ENCODE peak calls at places on chromosomes 16 and 17, in ten cellular contexts. A is PC-3, W is heart right ventricle, T is HFF-Myc, Z is gastrocnemius medialis, P is fibroblast of mammary gland, M is testis, C is ascending aorta, G is prostate gland, V is BJ. U is an unnamed sample.

GRCh38 chr16:68378436-68379415 is 67.9 kb downstream of the PRMT7 start:
- DNase-seq in A (no peak), M (no peak), C (no peak), V (no peak), Z (no peak), P (no peak), W (no peak), T (no peak), G (no peak), U (no peak)

GRCh38 chr16:85138825-85139627 is 26.8 kb upstream of the CIBAR2 start:
- DNase-seq in G (no peak), C (no peak), W (no peak), P (no peak), Z (no peak), T (no peak), A (no peak), V (no peak), M (no peak), U (no peak)

GRCh38 chr17:57946798-57947358 is 8.3 kb downstream of the CUEDC1 start:
- DNase-seq in A (peak; percentile 75), V (no peak), M (peak; percentile 24), Z (peak; percentile 70), P (peak; percentile 80), G (peak; percentile 52), T (no peak), C (no peak), W (peak; percentile 32), U (no peak)

GRCh38 chr17:80453126-80453979 is 23.1 kb downstream of the NPTX1 start:
- DNase-seq in A (peak; percentile 17), M (no peak), W (no peak), Z (no peak), C (no peak), T (no peak), G (no peak), V (no peak), P (peak; percentile 13), U (no peak)

GRCh38 chr17:35578195-35578928 is at the start of gene PEX12:
- DNase-seq in V (peak; percentile 53), G (peak; percentile 88), T (peak; percentile 82), M (peak; percentile 98), C (peak; percentile 67), Z (peak; percentile 91), W (peak; percentile 84), P (peak; percentile 85), A (peak; percentile 84), U (peak; percentile 66)

GRCh38 chr17:43533699-43534098 is 12.4 kb downstream of the ETV4 start:
- DNase-seq in M (no peak), V (no peak), T (no peak), P (no peak), A (no peak), W (no peak), Z (no peak), C (no peak), G (no peak), U (no peak)

GRCh38 chr16:73010150-73010676 is 37.7 kb downstream of the ZFHX3 start:
- DNase-seq in P (no peak), W (no peak), Z (no peak), G (no peak), T (no peak), V (no peak), M (no peak), C (no peak), A (peak; percentile 22), U (no peak)

GRCh38 chr16:4136229-4136813 is 20.1 kb upstream of the ADCY9 start:
- DNase-seq in P (no peak), A (peak; percentile 71), T (no peak), V (no peak), M (no peak), G (peak; percentile 65), C (no peak), Z (no peak), W (no peak), U (no peak)

GRCh38 chr16:10386517-10387377 is 886 bp downstream of the ATF7IP2 start:
- DNase-seq in G (no peak), W (no peak), C (no peak), V (no peak), T (no peak), M (no peak), P (peak; percentile 24), A (peak; percentile 25), Z (no peak), U (no peak)

GRCh38 chr17:80718428-80718827 is 173.8 kb downstream of the RPTOR start:
- DNase-seq in Z (no peak), P (no peak), M (no peak), G (no peak), V (no peak), A (no peak), T (no peak), C (no peak), W (no peak), U (no peak)

GRCh38 chr17:78133971-78134898 is 3.7 kb downstream of the TMC8 start:
- DNase-seq in W (no peak), V (no peak), M (no peak), C (no peak), A (peak; percentile 73), Z (no peak), P (peak; percentile 25), T (no peak), G (peak; percentile 54), U (no peak)

GRCh38 chr17:48596735-48597491 is 3.3 kb upstream of the HOXB5 start:
- DNase-seq in Z (no peak), V (no peak), C (no peak), P (peak; percentile 72), W (no peak), M (no peak), A (no peak), G (no peak), T (no peak), U (no peak)

GRCh38 chr17:71251936-71252335 is 868.9 kb upstream of the SOX9 start:
- DNase-seq in T (no peak), P (peak; percentile 49), W (no peak), M (no peak), C (no peak), V (no peak), Z (no peak), A (no peak), G (no peak), U (no peak)

GRCh38 chr17:20068445-20068844 is 59.3 kb downstream of the SPECC1 start:
- DNase-seq in T (no peak), P (no peak), C (no peak), W (no peak), Z (no peak), V (no peak), G (no peak), M (no peak), A (no peak), U (no peak)

GRCh38 chr17:77446959-77447634 is 306.3 kb downstream of the SEC14L1 start:
- DNase-seq in Z (no peak), M (no peak), W (no peak), G (no peak), P (peak; percentile 53), A (no peak), C (no peak), V (no peak), T (no peak), U (no peak)

GRCh38 chr16:2811703-2812471 is 5.2 kb upstream of the PRSS21 start:
- DNase-seq in P (no peak), G (no peak), M (no peak), W (no peak), C (no peak), Z (no peak), V (no peak), A (no peak), T (no peak), U (no peak)

GRCh38 chr17:75271233-75271954 is 363 bp upstream of the MIF4GD start:
- DNase-seq in W (peak; percentile 83), M (peak; percentile 84), T (no peak), C (no peak), Z (peak; percentile 72), V (no peak), P (no peak), A (peak; percentile 90), G (peak; percentile 71), U (no peak)

GRCh38 chr17:28718317-28718672 is 627 bp upstream of the RAB34 start:
- DNase-seq in P (no peak), V (no peak), C (no peak), Z (no peak), G (no peak), M (no peak), W (no peak), T (no peak), A (no peak), U (no peak)
- H3K4me3 ChIP-seq in P (peak overlapping the region; percentile 68), V (peak overlapping the region; percentile 55), C (peak overlapping the region; percentile 82), Z (peak overlapping the region; percentile 57), G (peak overlapping the region; percentile 43), M (peak overlapping the region; percentile 67), W (peak overlapping the region; percentile 78), T (peak overlapping the region; percentile 99), A (peak overlapping the region; percentile 93), U (no peak overlapping the region)

GRCh38 chr17:17666111-17666714 is 15.0 kb upstream of the RAI1 start:
- DNase-seq in Z (no peak), T (no peak), C (no peak), M (no peak), V (peak; percentile 38), P (peak; percentile 78), A (peak; percentile 77), W (no peak), G (no peak), U (no peak)
- TF ChIP-seq CTCF in Z (no peak), T (no peak), C (no peak), M (no peak), V (no peak), P (no peak), A (peak; percentile 22), W (no peak), G (no peak), U (no peak)

GRCh38 chr17:31677681-31678080 is 181.4 kb downstream of the COPRS start:
- DNase-seq in W (no peak), C (no peak), G (no peak), A (no peak), Z (no peak), T (no peak), V (no peak), P (no peak), M (no peak), U (no peak)
- H3K4me3 ChIP-seq in W (no peak overlapping the region), C (no peak overlapping the region), G (no peak overlapping the region), A (no peak overlapping the region), Z (no peak overlapping the region), T (no peak overlapping the region), V (no peak overlapping the region), P (no peak overlapping the region), M (no peak overlapping the region), U (no peak overlapping the region)

DNA sequence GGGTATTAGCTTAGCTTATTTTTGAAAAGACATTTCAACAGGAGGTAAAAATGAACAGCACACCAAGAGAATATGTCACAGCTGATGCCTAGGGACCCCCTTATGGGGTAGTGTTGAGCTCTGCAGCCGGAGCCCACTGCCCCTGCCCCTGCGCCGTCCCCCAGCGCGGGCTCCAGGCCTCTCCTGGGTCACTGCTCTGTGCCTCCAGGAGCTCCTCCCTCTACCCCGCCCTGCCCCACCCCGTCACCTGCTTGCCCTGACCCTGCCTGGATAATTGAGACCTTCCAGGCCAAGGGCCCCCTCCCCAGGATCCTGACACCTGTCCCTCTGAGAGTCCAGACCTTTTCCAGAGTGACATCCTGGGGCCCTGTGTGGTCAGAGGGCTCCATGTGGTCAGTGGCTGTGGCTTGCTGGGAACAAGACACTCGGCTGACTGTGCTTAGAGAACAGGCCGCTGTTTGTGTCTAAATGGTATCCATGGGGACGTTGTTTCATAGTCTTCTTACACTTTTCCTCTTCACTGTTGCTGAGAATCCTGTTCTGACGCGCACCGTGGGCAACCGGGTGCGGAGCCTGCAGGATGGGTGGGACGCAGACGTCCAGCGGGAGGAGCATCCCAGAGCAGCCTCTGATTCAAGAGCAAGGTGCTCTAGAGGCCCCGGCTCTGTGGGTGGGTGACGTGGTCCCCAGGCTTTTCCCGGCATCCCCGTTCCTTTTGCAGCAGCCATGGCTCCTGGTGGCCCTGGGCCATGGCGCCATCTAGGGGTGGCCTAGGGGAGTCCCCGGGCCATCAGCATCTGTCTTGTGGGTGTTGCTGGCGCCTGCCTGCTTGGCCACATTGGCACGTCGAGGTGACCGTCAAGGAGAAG is 20.0 kb upstream of the WFIKKN1 start:
- DNase-seq in Z (peak; percentile 65), W (no peak), M (peak; percentile 50), C (no peak), V (no peak), T (no peak), A (no peak), P (peak; percentile 63), G (no peak), U (no peak)
- TF ChIP-seq CTCF in Z (peak; percentile 80), W (peak; percentile 74), M (peak; percentile 43), C (peak; percentile 48), V (peak; percentile 54), T (peak; percentile 43), A (peak; percentile 57), P (peak; percentile 49), G (peak; percentile 91), U (peak; percentile 34)

U was measured in LNCaP clone FGC.